ENCODE peak calls at places on chromosomes 4 and X, in four cellular contexts. One of them, this sample, is unnamed.

GRCh38 chr4:173333658-173334084 is 487 bp downstream of the HMGB2 start:
- DNase-seq in omental fat pad: no peak
- DNase-seq in Calu3: peak
- DNase-seq in kidney tubule cell: peak
- DNase-seq in this sample: no peak

GRCh38 chr4:11228575-11228974 is 200.1 kb downstream of the HS3ST1 start:
- DNase-seq in omental fat pad: no peak
- DNase-seq in Calu3: no peak
- DNase-seq in kidney tubule cell: no peak
- DNase-seq in this sample: no peak

GRCh38 chr4:95220205-95221175 is 328.3 kb downstream of the UNC5C start:
- DNase-seq in omental fat pad: no peak
- DNase-seq in Calu3: no peak
- DNase-seq in kidney tubule cell: no peak
- DNase-seq in this sample: no peak

GRCh38 chr4:88097301-88097700 is 61.1 kb downstream of the ABCG2 start:
- DNase-seq in omental fat pad: no peak
- DNase-seq in Calu3: no peak
- DNase-seq in kidney tubule cell: no peak
- DNase-seq in this sample: no peak

GRCh38 chr4:184269879-184270430 is 52.3 kb upstream of the ENPP6 start:
- DNase-seq in omental fat pad: no peak
- DNase-seq in Calu3: no peak
- DNase-seq in kidney tubule cell: peak
- DNase-seq in this sample: no peak

GRCh38 chr4:133982533-133983224 is 218.9 kb downstream of the PABPC4L start:
- DNase-seq in omental fat pad: no peak
- DNase-seq in Calu3: no peak
- DNase-seq in kidney tubule cell: no peak
- DNase-seq in this sample: no peak

GRCh38 chr4:189409158-189409557 is 531.5 kb upstream of the FRG1 start:
- DNase-seq in omental fat pad: no peak
- DNase-seq in Calu3: no peak
- DNase-seq in kidney tubule cell: no peak
- DNase-seq in this sample: no peak

GRCh38 chr4:112519689-112520597 is 4.0 kb upstream of the NEUROG2 start:
- DNase-seq in omental fat pad: no peak
- DNase-seq in Calu3: no peak
- DNase-seq in kidney tubule cell: no peak
- DNase-seq in this sample: no peak

GRCh38 chr4:73662709-73663546 is 42.7 kb upstream of the RASSF6 start:
- DNase-seq in omental fat pad: no peak
- DNase-seq in Calu3: no peak
- DNase-seq in kidney tubule cell: peak
- DNase-seq in this sample: peak

GRCh38 chr4:53619431-53619830 is 28.1 kb upstream of the LNX1 start:
- DNase-seq in omental fat pad: no peak
- DNase-seq in Calu3: no peak
- DNase-seq in kidney tubule cell: no peak
- DNase-seq in this sample: no peak

GRCh38 chrX:118545510-118545909 is 49.9 kb downstream of the DOCK11 start:
- DNase-seq in omental fat pad: no peak
- DNase-seq in Calu3: no peak
- DNase-seq in kidney tubule cell: no peak
- DNase-seq in this sample: no peak

GRCh38 chrX:124239911-124240310 is 92.5 kb upstream of the TEX13D start:
- DNase-seq in omental fat pad: no peak
- DNase-seq in Calu3: no peak
- DNase-seq in kidney tubule cell: no peak
- DNase-seq in this sample: no peak

This sample was measured in NCI-H460.